ENCODE peak calls at places on chromosomes 6 and 20, in nine cellular contexts. M, U, I, A, L, N, R, B and G are unnamed samples.

GRCh38 chr20:3890410-3890751 is 1.2 kb downstream of the PANK2 start:
- DNase-seq in M (peak), U (no peak), I (no peak), A (peak), L (no peak), N (peak), R (peak), B (no peak), G (no peak)

GRCh38 chr20:21096321-21097043 is 9.7 kb downstream of the LINC00237 start:
- DNase-seq in M (peak), U (no peak), I (peak), A (peak), L (no peak), N (peak), R (peak), B (no peak), G (no peak)

GRCh38 chr6:110329729-110330436 is 28.3 kb downstream of the METTL24 start:
- DNase-seq in M (peak), U (no peak), I (no peak), A (peak), L (no peak), N (peak), R (peak), B (peak), G (peak)

GRCh38 chr6:167573461-167574215 is 248.8 kb downstream of the TTLL2 start:
- DNase-seq in M (no peak), U (no peak), I (no peak), A (no peak), L (no peak), N (no peak), R (no peak), B (peak), G (no peak)

GRCh38 chr6:105136433-105137350 is 43.1 kb downstream of the POPDC3 start:
- DNase-seq in M (peak), U (peak), I (peak), A (no peak), L (no peak), N (peak), R (peak), B (no peak), G (peak)

GRCh38 chr6:85756982-85757381 is 114.3 kb upstream of the SYNCRIP start:
- DNase-seq in M (peak), U (no peak), I (no peak), A (no peak), L (no peak), N (peak), R (peak), B (peak), G (peak)

GRCh38 chr6:37860226-37860839 is 40.8 kb downstream of the ZFAND3 start:
- DNase-seq in M (peak), U (no peak), I (peak), A (peak), L (no peak), N (peak), R (peak), B (no peak), G (no peak)

GRCh38 chr6:145815351-145815772 is 767 bp upstream of the FBXO30 start:
- DNase-seq in M (peak), U (no peak), I (no peak), A (no peak), L (no peak), N (peak), R (peak), B (peak), G (no peak)

GRCh38 chr6:119308048-119308570 is 41.5 kb downstream of the MAN1A1 start:
- DNase-seq in M (peak), U (no peak), I (no peak), A (peak), L (no peak), N (peak), R (peak), B (no peak), G (no peak)

GRCh38 chr6:30682181-30683117 is 4.0 kb downstream of the PPP1R18 start:
- DNase-seq in M (peak), U (peak), I (peak), A (peak), L (peak), N (peak), R (peak), B (peak), G (peak)

GRCh38 chr6:19433101-19433500 is 404.1 kb upstream of the ID4 start:
- DNase-seq in M (no peak), U (no peak), I (no peak), A (no peak), L (no peak), N (no peak), R (peak), B (no peak), G (peak)

GRCh38 chr6:7100072-7100750 is 7.5 kb upstream of the RREB1 start:
- DNase-seq in M (no peak), U (no peak), I (no peak), A (no peak), L (no peak), N (no peak), R (no peak), B (no peak), G (no peak)

GRCh38 chr6:65000815-65001214 is 706.2 kb downstream of the EYS start:
- DNase-seq in M (no peak), U (no peak), I (no peak), A (no peak), L (no peak), N (no peak), R (no peak), B (no peak), G (no peak)

GRCh38 chr6:90295854-90296345 is 743 bp downstream of the BACH2 start:
- DNase-seq in M (peak), U (peak), I (peak), A (no peak), L (peak), N (peak), R (peak), B (peak), G (peak)

GRCh38 chr20:2825770-2826169 is 9.6 kb downstream of the TMEM239 start:
- DNase-seq in M (no peak), U (no peak), I (no peak), A (no peak), L (no peak), N (no peak), R (no peak), B (no peak), G (no peak)

GRCh38 chr20:46951840-46952497 is 57.3 kb downstream of the EYA2 start:
- DNase-seq in M (peak), U (no peak), I (no peak), A (no peak), L (no peak), N (no peak), R (peak), B (no peak), G (no peak)

GRCh38 chr6:25627001-25627400 is 25.0 kb upstream of the SCGN start:
- DNase-seq in M (no peak), U (no peak), I (no peak), A (no peak), L (no peak), N (no peak), R (no peak), B (no peak), G (no peak)

GRCh38 chr6:137033828-137034227 is 10.9 kb downstream of the IL20RA start:
- DNase-seq in M (no peak), U (no peak), I (no peak), A (peak), L (peak), N (no peak), R (peak), B (no peak), G (no peak)

GRCh38 chr6:155604991-155605390 is 149.4 kb upstream of the NOX3 start:
- DNase-seq in M (no peak), U (no peak), I (no peak), A (no peak), L (no peak), N (no peak), R (peak), B (no peak), G (no peak)

GRCh38 chr6:40930555-40930954 is 108.5 kb downstream of the UNC5CL start:
- DNase-seq in M (peak), U (no peak), I (no peak), A (no peak), L (no peak), N (no peak), R (peak), B (no peak), G (peak)

GRCh38 chr20:55174635-55175034 is 699.2 kb downstream of the DOK5 start:
- DNase-seq in M (no peak), U (no peak), I (no peak), A (no peak), L (no peak), N (no peak), R (no peak), B (no peak), G (no peak)

GRCh38 chr6:143620461-143620860 is 57.3 kb upstream of the PHACTR2 start:
- DNase-seq in M (peak), U (no peak), I (no peak), A (no peak), L (no peak), N (peak), R (peak), B (no peak), G (no peak)

GRCh38 chr6:164163239-164163638 is 748.7 kb downstream of the QKI start:
- DNase-seq in M (no peak), U (no peak), I (no peak), A (no peak), L (no peak), N (no peak), R (no peak), B (no peak), G (no peak)

GRCh38 chr6:16413399-16413798 is 175.0 kb downstream of the GMPR start:
- DNase-seq in M (no peak), U (no peak), I (no peak), A (no peak), L (no peak), N (no peak), R (no peak), B (no peak), G (no peak)

GRCh38 chr6:5036309-5036708 is 32.5 kb upstream of the RPP40 start:
- DNase-seq in M (peak), U (no peak), I (peak), A (peak), L (no peak), N (no peak), R (peak), B (no peak), G (no peak)

GRCh38 chr6:80020381-80021120 is 16.1 kb downstream of the TTK start:
- DNase-seq in M (no peak), U (no peak), I (no peak), A (peak), L (no peak), N (no peak), R (no peak), B (no peak), G (no peak)

GRCh38 chr6:118553132-118553531 is 5.0 kb downstream of the PLN start:
- DNase-seq in M (no peak), U (no peak), I (no peak), A (no peak), L (no peak), N (no peak), R (no peak), B (no peak), G (no peak)

GRCh38 chr20:58597021-58597940 is 53.8 kb upstream of the STX16 start:
- DNase-seq in M (peak), U (peak), I (no peak), A (no peak), L (no peak), N (peak), R (no peak), B (no peak), G (no peak)

GRCh38 chr20:63941282-63942060 is 14.7 kb downstream of the UCKL1 start:
- DNase-seq in M (peak), U (peak), I (peak), A (no peak), L (no peak), N (no peak), R (no peak), B (no peak), G (no peak)

GRCh38 chr20:16877053-16877554 is 128.9 kb downstream of the OTOR start:
- DNase-seq in M (no peak), U (no peak), I (no peak), A (no peak), L (no peak), N (no peak), R (no peak), B (no peak), G (no peak)

GRCh38 chr6:166244353-166245045 is 63.7 kb downstream of the PRR18 start:
- DNase-seq in M (no peak), U (no peak), I (no peak), A (no peak), L (peak), N (no peak), R (no peak), B (no peak), G (no peak)

GRCh38 chr6:137795510-137795909 is 71.5 kb upstream of the TNFAIP3 start:
- DNase-seq in M (no peak), U (no peak), I (no peak), A (no peak), L (no peak), N (no peak), R (no peak), B (no peak), G (no peak)

GRCh38 chr6:10465633-10466499 is 51.0 kb upstream of the TFAP2A start:
- DNase-seq in M (peak), U (no peak), I (peak), A (peak), L (no peak), N (peak), R (peak), B (peak), G (peak)

GRCh38 chr20:20520776-20521175 is 152.9 kb downstream of the INSM1 start:
- DNase-seq in M (peak), U (no peak), I (no peak), A (no peak), L (no peak), N (peak), R (peak), B (peak), G (no peak)